ENCODE peak calls at places on chromosomes 1 and 21, in five cellular contexts. I is left ventricle myocardium inferior, V is hepatocyte, Z is ovary, R is heart right ventricle. S is an unnamed sample.

GRCh38 chr1:159881930-159882839 is 17.8 kb downstream of the CFAP45 start:
- DNase-seq in I (peak; percentile 54), Z (peak; percentile 66), R (peak; percentile 65), V (peak; percentile 91), S (peak; percentile 100)

GRCh38 chr1:6294080-6294867 is 33.4 kb upstream of the GPR153 start:
- DNase-seq in V (no peak), Z (no peak), R (no peak), I (no peak), S (peak; percentile 50)

GRCh38 chr1:201877877-201878339 is 10.8 kb upstream of the SHISA4 start:
- DNase-seq in V (peak; percentile 73), I (no peak), R (no peak), Z (peak; percentile 54), S (no peak)

GRCh38 chr1:172980456-172980855 is 70.3 kb downstream of the TNFSF18 start:
- DNase-seq in R (no peak), V (no peak), Z (no peak), I (no peak), S (no peak)

GRCh38 chr1:81894867-81895266 is 94.1 kb downstream of the ADGRL2 start:
- DNase-seq in V (no peak), I (no peak), R (no peak), Z (no peak), S (no peak)

GRCh38 chr1:41296476-41296875 is 54.4 kb upstream of the SCMH1 start:
- DNase-seq in Z (no peak), I (no peak), V (no peak), R (no peak), S (no peak)

GRCh38 chr1:30748098-30748698 is 9.4 kb downstream of the LAPTM5 start:
- DNase-seq in I (no peak), V (no peak), R (no peak), Z (no peak), S (peak; percentile 75)

GRCh38 chr1:222828939-222829338 is 14.1 kb downstream of the DISP1 start:
- DNase-seq in I (no peak), Z (no peak), R (no peak), V (no peak), S (no peak)

GRCh38 chr1:205072286-205072685 is 12.0 kb downstream of the TMEM81 start:
- DNase-seq in R (no peak), Z (no peak), V (no peak), I (no peak), S (no peak)

GRCh38 chr1:213231795-213232231 is 180.8 kb downstream of the RPS6KC1 start:
- DNase-seq in I (no peak), R (no peak), Z (no peak), V (no peak), S (no peak)

GRCh38 chr1:204367956-204368355 is 8.2 kb upstream of the PLEKHA6 start:
- DNase-seq in R (no peak), V (no peak), Z (no peak), I (no peak), S (no peak)

GRCh38 chr21:33976082-33976979 is 60.7 kb upstream of the ATP5PO start:
- DNase-seq in R (peak; percentile 35), V (peak; percentile 68), Z (no peak), I (peak; percentile 37), S (peak; percentile 98)

DNA sequence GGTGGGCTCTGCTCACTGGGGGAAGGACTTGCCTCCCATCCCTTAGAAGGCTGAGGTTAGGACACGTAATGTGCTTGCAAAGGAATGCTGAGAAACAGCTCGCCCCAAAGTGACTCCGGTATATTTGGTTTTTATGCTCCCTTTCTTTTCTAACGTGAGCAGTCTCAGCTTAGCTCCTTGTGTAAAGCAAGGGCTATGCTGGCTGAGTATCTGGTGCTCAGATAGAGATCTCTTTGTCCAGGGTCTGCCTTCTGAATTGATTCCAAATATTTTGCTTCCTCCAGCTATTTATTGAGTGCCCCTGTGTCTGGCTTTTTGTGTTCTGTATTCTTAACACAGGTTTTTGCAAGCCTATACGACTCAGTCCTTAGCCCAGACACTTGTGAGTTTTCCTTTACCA is 94.5 kb upstream of the ARTN start:
- DNase-seq in I (no peak), Z (no peak), V (no peak), R (no peak), S (no peak)
- H3K27ac ChIP-seq in I (no peak overlapping the region), Z (no peak overlapping the region), V (no peak overlapping the region), R (no peak overlapping the region), S (no peak overlapping the region)

GRCh38 chr1:225877570-225877969 is 4.6 kb downstream of the TMEM63A start:
- DNase-seq in V (peak; percentile 60), I (peak; percentile 65), Z (peak; percentile 56), R (peak; percentile 62), S (no peak)
- H3K4me1 ChIP-seq in V (peaks cover 50% of the 10 kb centered on the region), I (peaks cover 63% of the 10 kb centered on the region), Z (peaks cover 15% of the 10 kb centered on the region), R (peaks cover 30% of the 10 kb centered on the region), S (peaks cover 14% of the 10 kb centered on the region)

DNA sequence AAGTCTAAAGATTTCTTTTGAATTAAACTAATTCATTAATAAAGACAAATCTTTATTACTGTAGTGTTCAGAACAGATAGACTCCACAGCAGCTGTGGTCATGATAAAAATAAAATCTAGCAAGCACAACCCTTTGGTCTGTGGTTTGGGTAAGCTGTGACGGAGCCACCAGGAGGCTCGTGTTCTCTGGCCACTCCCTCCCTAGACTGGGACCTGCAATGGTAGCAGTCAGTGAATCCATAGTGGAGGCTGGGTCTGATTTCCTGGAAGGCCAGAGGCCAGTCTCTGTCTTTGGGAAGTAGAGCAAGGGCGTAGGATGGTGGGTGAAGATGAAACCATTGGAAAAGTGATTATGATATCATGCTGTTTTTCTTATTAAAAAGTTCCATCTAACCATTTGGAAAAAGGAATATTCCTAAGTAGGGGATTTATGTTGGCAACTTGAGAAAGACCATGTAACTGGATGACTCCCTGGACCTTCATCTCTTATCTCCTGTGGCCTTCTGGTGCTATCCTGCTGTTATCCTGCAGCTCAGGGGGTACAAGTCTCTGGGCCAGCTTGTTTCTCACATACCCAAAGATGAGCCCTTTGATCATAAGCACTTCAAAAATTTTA is 39.0 kb downstream of the TENT5C start:
- DNase-seq in R (no peak), I (no peak), V (no peak), Z (no peak), S (no peak)
- TF ChIP-seq CTCF in R (no peak), I (no peak), V (no peak), Z (no peak), S (no peak)

GRCh38 chr1:191065771-191066170 is 588.1 kb upstream of the BRINP3 start:
- DNase-seq in V (no peak), I (no peak), Z (no peak), R (no peak), S (no peak)

GRCh38 chr1:191065346-191065745 is 587.7 kb upstream of the BRINP3 start:
- DNase-seq in I (no peak), V (no peak), Z (no peak), R (no peak), S (no peak)
- H3K27ac ChIP-seq in I (no peak overlapping the region), V (no peak overlapping the region), Z (no peak overlapping the region), R (no peak overlapping the region), S (no peak overlapping the region)

GRCh38 chr21:44295646-44296045 is 4.2 kb upstream of the PFKL start:
- DNase-seq in V (no peak), R (no peak), Z (no peak), I (no peak), S (no peak)
- H3K4me1 ChIP-seq in V (peaks cover 7% of the 10 kb centered on the region), R (peaks cover 11% of the 10 kb centered on the region), Z (peaks cover under 1% of the 10 kb centered on the region), I (peaks cover 47% of the 10 kb centered on the region), S (no peaks in the 10 kb centered on the region)

DNA sequence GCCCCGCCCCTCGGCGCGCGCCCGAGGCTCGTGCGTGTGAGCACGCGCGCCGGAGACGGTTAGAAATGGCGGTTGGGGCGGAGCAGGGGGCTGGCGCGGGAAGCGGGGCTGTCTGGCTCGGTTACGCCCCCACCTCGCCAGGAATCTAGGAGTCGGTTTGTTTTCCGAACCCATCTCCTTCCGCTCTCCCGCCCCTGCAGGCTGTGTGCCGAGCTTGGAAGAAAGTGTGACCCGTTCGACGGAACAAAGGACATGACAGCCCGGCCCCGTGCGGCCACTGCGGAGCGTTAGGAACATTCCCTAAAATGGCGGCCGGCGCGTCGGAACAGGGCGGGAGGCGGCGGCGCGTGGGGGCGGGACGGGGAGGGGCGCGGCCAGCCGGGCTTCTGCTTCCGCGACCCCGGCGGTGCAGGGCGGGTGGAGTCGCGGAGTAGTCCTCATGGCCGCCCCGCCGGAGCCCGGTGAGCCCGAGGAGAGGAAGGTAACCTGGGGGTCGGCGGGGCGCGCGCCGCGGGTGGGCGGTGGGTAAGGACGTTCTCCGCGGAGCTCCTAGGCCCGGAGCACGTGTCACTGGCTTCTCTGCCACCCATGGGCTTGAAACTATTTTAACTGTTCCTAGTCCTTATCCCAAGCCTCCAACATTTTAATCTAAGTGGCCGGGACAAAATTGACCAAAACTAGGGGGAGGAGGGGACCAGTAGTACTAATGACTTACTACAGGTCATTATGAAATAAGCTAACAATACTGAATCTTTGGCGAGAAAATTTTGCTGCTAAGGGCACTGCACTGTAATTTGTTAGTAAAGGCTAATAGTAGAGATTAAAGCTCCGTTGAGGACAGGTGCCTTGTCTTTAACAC is at the start of gene COX20:
- DNase-seq in I (peak; percentile 90), Z (peak; percentile 95), V (peak; percentile 96), R (peak; percentile 89), S (peak; percentile 80)
- TF ChIP-seq CTCF in I (peak; percentile 16), Z (no peak), V (no peak), R (peak; percentile 8), S (peak; percentile 13)

DNA sequence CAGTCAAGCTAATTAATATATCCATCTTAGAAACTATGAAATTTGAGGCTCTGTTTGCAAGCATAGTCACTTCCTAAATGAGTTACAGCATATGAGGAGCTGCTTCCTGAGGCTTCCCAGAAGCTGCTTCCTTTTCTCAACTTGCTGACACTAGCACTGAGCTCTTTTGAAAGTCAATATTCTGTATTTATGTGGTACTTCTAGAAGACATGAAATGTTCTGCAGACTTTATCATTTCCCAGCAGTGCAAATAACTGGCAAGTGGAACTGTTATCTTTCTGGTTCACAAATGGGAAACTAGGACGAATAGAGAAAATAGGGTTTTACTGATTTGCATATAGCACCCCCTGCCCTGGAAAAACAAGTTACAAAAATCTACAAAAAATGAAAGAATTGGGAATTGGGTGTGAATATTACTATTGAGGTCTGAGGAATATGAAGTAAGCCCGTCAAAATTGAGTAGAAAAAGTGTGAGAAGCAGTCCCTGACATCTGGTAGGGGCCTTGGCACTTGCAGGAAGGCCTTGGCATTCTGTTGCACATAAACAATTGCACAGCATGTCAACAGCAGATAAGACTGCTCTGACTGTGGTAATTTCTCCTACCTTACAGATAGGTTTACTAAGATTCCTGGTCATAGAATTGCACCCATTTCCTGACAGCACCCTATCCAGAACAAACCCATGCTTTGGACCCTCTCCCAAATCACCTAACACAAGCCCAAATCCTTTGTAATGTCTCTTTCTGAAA is 7.1 kb downstream of the GIPC2 start:
- DNase-seq in V (no peak), I (no peak), Z (no peak), R (no peak), S (no peak)
- H3K27ac ChIP-seq in V (no peak overlapping the region), I (peak overlapping the region; percentile 62), Z (no peak overlapping the region), R (peak overlapping the region; percentile 68), S (no peak overlapping the region)

GRCh38 chr1:54358503-54359168 is 47.6 kb downstream of the SSBP3 start:
- DNase-seq in R (peak; percentile 57), I (peak; percentile 73), Z (peak; percentile 64), V (no peak), S (no peak)

GRCh38 chr1:54357967-54358366 is 48.2 kb downstream of the SSBP3 start:
- DNase-seq in I (no peak), R (no peak), V (no peak), Z (no peak), S (no peak)

GRCh38 chr1:54359393-54360162 is 46.6 kb downstream of the SSBP3 start:
- DNase-seq in R (no peak), I (no peak), Z (no peak), V (no peak), S (no peak)

GRCh38 chr1:54361342-54361741 is 44.9 kb downstream of the SSBP3 start:
- DNase-seq in I (no peak), V (no peak), Z (no peak), R (no peak), S (no peak)

GRCh38 chr1:54360165-54361005 is 45.8 kb downstream of the SSBP3 start:
- DNase-seq in V (no peak), R (no peak), I (no peak), Z (no peak), S (no peak)
- H3K4me1 ChIP-seq in V (peaks cover 33% of the 10 kb centered on the region), R (peaks cover 10% of the 10 kb centered on the region), I (peaks cover 97% of the 10 kb centered on the region), Z (peaks cover 51% of the 10 kb centered on the region), S (no peaks in the 10 kb centered on the region)